ENCODE peak calls at places on chromosomes 16 and 17, in five cellular contexts. R is GM12865; L is NCI-H524 treated with DMSO at 0.1 percent for 48 hours; C is amygdala; K is stimulated activated CD4-positive, alpha-beta T cell treated with anti-CD3 and anti-CD28 coated beads, TNF-alpha, amount 100 ng/mL, for 4 hours. N is an unnamed sample.

GRCh38 chr17:75078097-75079022 is 9.4 kb upstream of the SLC16A5 start:
- DNase-seq in R (peak), K (no peak), L (no peak), C (no peak), N (no peak)

GRCh38 chr16:50502616-50503000 is 45.6 kb upstream of the NKD1 start:
- DNase-seq in K (no peak), R (no peak), C (no peak), L (peak), N (no peak)

GRCh38 chr17:61380217-61380835 is 19.3 kb upstream of the TBX2 start:
- DNase-seq in K (no peak), L (no peak), R (no peak), C (no peak), N (no peak)

GRCh38 chr17:4796550-4796915 is 569 bp downstream of the PSMB6 start:
- DNase-seq in C (no peak), R (peak), L (no peak), K (no peak), N (no peak)

GRCh38 chr17:68684860-68685493 is 83.8 kb upstream of the FAM20A start:
- DNase-seq in C (no peak), R (no peak), L (no peak), K (no peak), N (no peak)

GRCh38 chr17:72107100-72107499 is 13.7 kb upstream of the SOX9 start:
- DNase-seq in C (no peak), R (no peak), L (no peak), K (no peak), N (no peak)

GRCh38 chr17:6894206-6894528 is 62.6 kb upstream of the TEKT1 start:
- DNase-seq in R (peak), C (no peak), L (no peak), K (no peak), N (no peak)

GRCh38 chr17:70968302-70968701 is 799.0 kb downstream of the KCNJ2 start:
- DNase-seq in R (no peak), C (no peak), K (no peak), L (no peak), N (no peak)

GRCh38 chr16:22786284-22786683 is 27.7 kb upstream of the HS3ST2 start:
- DNase-seq in R (no peak), L (no peak), K (no peak), C (no peak), N (no peak)

GRCh38 chr17:7292729-7293128 is 1.7 kb downstream of the YBX2 start:
- DNase-seq in L (no peak), K (no peak), R (no peak), C (no peak), N (no peak)

GRCh38 chr16:23999663-24000062 is 163.9 kb downstream of the PRKCB start:
- DNase-seq in C (no peak), R (peak), K (no peak), L (no peak), N (no peak)

GRCh38 chr17:60129164-60129563 is 20.6 kb upstream of the CA4 start:
- DNase-seq in K (no peak), C (no peak), R (no peak), L (no peak), N (no peak)

GRCh38 chr17:76014925-76015261 is 12.2 kb downstream of the EVPL start:
- DNase-seq in K (no peak), R (no peak), L (no peak), C (no peak), N (no peak)

GRCh38 chr16:84268661-84269060 is 26.0 kb upstream of the WFDC1 start:
- DNase-seq in R (no peak), K (no peak), C (no peak), L (peak), N (no peak)

GRCh38 chr17:57211010-57211411 is 45.3 kb upstream of the MSI2 start:
- DNase-seq in K (no peak), L (no peak), C (no peak), R (no peak), N (no peak)

GRCh38 chr17:41548844-41549595 is 20.9 kb upstream of the KRT19 start:
- DNase-seq in L (peak), K (peak), C (no peak), R (peak), N (peak)

GRCh38 chr17:11340798-11341197 is 99.8 kb downstream of the SHISA6 start:
- DNase-seq in C (no peak), L (no peak), R (no peak), K (no peak), N (no peak)

GRCh38 chr17:80961931-80962330 is 29.7 kb upstream of the CHMP6 start:
- DNase-seq in L (no peak), R (no peak), K (no peak), C (no peak), N (no peak)

N was measured in NK-92 treated with Interleukin-12 subunit alpha and Interleukin-12 subunit beta, amount 100 ng/mL, for 24 hours.